ENCODE peak calls at places on chromosome 14, in five cellular contexts. G is stromal cell of bone marrow; F is endothelial cell of umbilical vein; V is activated T-helper 1 cell treated with anti-CD3 and anti-CD28 coated beads, Interleukin-12 subunit alpha, Interleukin-12 subunit beta, Interleukin-2, Interleukin-4 antibody, amounts not matched to agents 30 ng/mL and 10 ng/mL and 1 ng/mL, durations not matched to agents 14 hours and 24 hours and 36 hours; W is foreskin melanocyte. R is an unnamed sample.

GRCh38 chr14:101118746-101119610 is 215.5 kb upstream of the RTL1 start:
- DNase-seq in V (no peak), W (no peak), F (no peak), G (no peak), R (no peak)

GRCh38 chr14:56490379-56490778 is 89.2 kb upstream of the TMEM260 start:
- DNase-seq in F (peak; percentile 44), W (no peak), G (peak; percentile 22), V (no peak), R (peak; percentile 32)

GRCh38 chr14:100528962-100529560 is 58.2 kb downstream of the BEGAIN start:
- DNase-seq in G (no peak), F (no peak), W (no peak), V (no peak), R (no peak)

GRCh38 chr14:89406941-89407340 is 10.1 kb downstream of the FOXN3 start:
- DNase-seq in F (peak; percentile 30), V (no peak), G (no peak), W (peak; percentile 23), R (no peak)

GRCh38 chr14:61631044-61631692 is 64.1 kb upstream of the HIF1A start:
- DNase-seq in W (no peak), G (no peak), V (no peak), F (no peak), R (peak; percentile 80)

GRCh38 chr14:52241102-52241793 is 26.2 kb upstream of the PTGDR start:
- DNase-seq in V (no peak), F (no peak), G (peak; percentile 68), W (no peak), R (no peak)

GRCh38 chr14:61328629-61329262 is 7.4 kb downstream of the PRKCH start:
- DNase-seq in V (no peak), F (no peak), G (no peak), W (no peak), R (no peak)

GRCh38 chr14:91350813-91351507 is 66.7 kb downstream of the CCDC88C start:
- DNase-seq in G (peak; percentile 41), W (no peak), F (no peak), V (peak; percentile 72), R (no peak)

GRCh38 chr14:100894416-100894815 is 9.1 kb downstream of the RTL1 start:
- DNase-seq in W (no peak), F (no peak), G (no peak), V (no peak), R (no peak)

GRCh38 chr14:75570797-75571196 is 7.6 kb upstream of the FLVCR2 start:
- DNase-seq in W (no peak), V (no peak), G (no peak), F (no peak), R (no peak)

GRCh38 chr14:95314609-95315008 is 5.1 kb downstream of the CLMN start:
- DNase-seq in G (peak; percentile 43), F (no peak), W (peak; percentile 31), V (no peak), R (no peak)

GRCh38 chr14:73243341-73243740 is 6.0 kb downstream of the PAPLN start:
- DNase-seq in F (no peak), V (no peak), G (no peak), W (no peak), R (no peak)

GRCh38 chr14:51448831-51449665 is 202.7 kb upstream of the FRMD6 start:
- DNase-seq in V (no peak), F (peak; percentile 66), W (no peak), G (peak; percentile 68), R (no peak)

GRCh38 chr14:88225721-88226120 is 97.3 kb downstream of the KCNK10 start:
- DNase-seq in G (no peak), W (no peak), V (no peak), F (no peak), R (no peak)

GRCh38 chr14:100695423-100695738 is 31.3 kb upstream of the DLK1 start:
- DNase-seq in W (no peak), F (no peak), G (no peak), V (no peak), R (no peak)

GRCh38 chr14:68694516-68695235 is 98.2 kb downstream of the ZFP36L1 start:
- DNase-seq in V (no peak), F (peak; percentile 30), W (no peak), G (no peak), R (no peak)